ENCODE peak calls at places on chromosomes 16 and 17, in seven cellular contexts. P, I, G, B, U, O and Q are unnamed samples.
A peak's percentile ranks its signal among the peaks of the same experiment; 100 is the strongest.

GRCh38 chr17:56045907-56046306 is 107.4 kb upstream of the ANKFN1 start:
- DNase-seq in U (no peak), P (no peak), O (no peak), G (no peak), B (no peak), I (no peak), Q (no peak)

GRCh38 chr17:32626371-32626770 is 139.6 kb downstream of the CDK5R1 start:
- DNase-seq in B (no peak), U (no peak), O (no peak), I (no peak), P (no peak), G (no peak), Q (no peak)

GRCh38 chr17:32901743-32902142 is 24.8 kb upstream of the MYO1D start:
- DNase-seq in G (no peak), U (no peak), B (no peak), O (no peak), I (no peak), P (no peak), Q (no peak)

GRCh38 chr17:80938556-80938955 is 53.1 kb upstream of the CHMP6 start:
- DNase-seq in P (no peak), B (peak; percentile 74), O (no peak), I (no peak), G (no peak), U (no peak), Q (no peak)

GRCh38 chr16:85309656-85310587 is 197.7 kb upstream of the CIBAR2 start:
- DNase-seq in G (peak; percentile 83), U (peak; percentile 83), B (no peak), O (peak; percentile 48), I (no peak), P (no peak), Q (no peak)

GRCh38 chr16:85327731-85328664 is 215.7 kb upstream of the CIBAR2 start:
- DNase-seq in B (no peak), O (no peak), G (peak; percentile 77), U (peak; percentile 61), P (no peak), I (peak; percentile 86), Q (peak; percentile 52)

GRCh38 chr16:86952769-86953168 is 364.4 kb downstream of the C16orf95 start:
- DNase-seq in B (no peak), O (no peak), U (no peak), I (no peak), G (no peak), P (no peak), Q (no peak)

GRCh38 chr17:65593092-65593869 is 31.8 kb upstream of the AXIN2 start:
- DNase-seq in U (no peak), G (no peak), B (no peak), I (no peak), P (no peak), O (no peak), Q (no peak)

GRCh38 chr16:609316-609715 is 19.4 kb downstream of the RAB40C start:
- DNase-seq in G (no peak), O (no peak), I (no peak), U (no peak), P (no peak), B (no peak), Q (no peak)

GRCh38 chr16:65121870-65122723 is at the start of gene CDH11:
- DNase-seq in I (peak; percentile 83), G (peak; percentile 60), U (peak; percentile 34), B (no peak), P (no peak), O (peak; percentile 60), Q (peak; percentile 51)

GRCh38 chr16:803751-804075 is 3.2 kb upstream of the GNG13 start:
- DNase-seq in G (no peak), O (no peak), U (no peak), B (no peak), P (no peak), I (no peak), Q (no peak)

GRCh38 chr16:28538733-28539596 is at the start of gene NUPR1:
- DNase-seq in P (no peak), B (no peak), G (peak; percentile 97), I (no peak), O (peak; percentile 93), U (no peak), Q (no peak)

GRCh38 chr16:66137853-66138252 is 228.6 kb upstream of the CDH5 start:
- DNase-seq in O (no peak), I (no peak), B (no peak), G (no peak), P (no peak), U (no peak), Q (no peak)

GRCh38 chr16:592518-593306 is 2.8 kb downstream of the RAB40C start:
- DNase-seq in P (no peak), I (no peak), B (no peak), G (peak; percentile 69), O (no peak), U (peak; percentile 82), Q (no peak)

GRCh38 chr17:65104973-65105372 is 32.2 kb upstream of the RGS9 start:
- DNase-seq in P (no peak), B (no peak), U (no peak), G (no peak), I (no peak), O (no peak), Q (no peak)

GRCh38 chr17:64355536-64356303 is 34.9 kb downstream of the PECAM1 start:
- DNase-seq in B (no peak), I (no peak), O (no peak), P (no peak), G (no peak), U (no peak), Q (no peak)

GRCh38 chr17:78172284-78173024 is 4.1 kb downstream of the SYNGR2 start:
- DNase-seq in G (peak; percentile 39), U (no peak), I (peak; percentile 87), B (no peak), P (no peak), O (peak; percentile 56), Q (no peak)

GRCh38 chr16:15950167-15950854 is 895 bp downstream of the ABCC1 start:
- DNase-seq in U (peak; percentile 66), G (peak; percentile 65), I (peak; percentile 48), B (peak; percentile 70), P (peak; percentile 15), O (no peak), Q (peak; percentile 46)

GRCh38 chr16:52563767-52564611 is 17.0 kb upstream of the TOX3 start:
- DNase-seq in O (no peak), P (no peak), U (no peak), B (no peak), G (no peak), I (no peak), Q (no peak)

GRCh38 chr16:67526149-67526732 is 2.4 kb upstream of the RIPOR1 start:
- DNase-seq in O (no peak), G (no peak), P (no peak), I (no peak), B (no peak), U (no peak), Q (no peak)

GRCh38 chr17:80116923-80117380 is 15.6 kb downstream of the GAA start:
- DNase-seq in P (no peak), U (peak; percentile 8), G (peak; percentile 2), B (no peak), I (no peak), O (no peak), Q (no peak)

GRCh38 chr17:77608431-77608830 is 350.1 kb upstream of the TNRC6C start:
- DNase-seq in P (no peak), G (no peak), U (no peak), I (no peak), O (no peak), B (no peak), Q (no peak)

GRCh38 chr17:59530561-59530960 is 34.8 kb upstream of the DHX40 start:
- DNase-seq in U (no peak), G (no peak), I (no peak), O (no peak), P (no peak), B (no peak), Q (no peak)

GRCh38 chr17:59527931-59528330 is 37.5 kb upstream of the DHX40 start:
- DNase-seq in O (no peak), G (no peak), U (no peak), B (no peak), I (no peak), P (no peak), Q (no peak)

GRCh38 chr17:59527325-59527917 is 38.0 kb upstream of the DHX40 start:
- DNase-seq in B (no peak), U (no peak), I (no peak), O (no peak), P (no peak), G (no peak), Q (peak; percentile 22)

GRCh38 chr17:59521465-59522126 is 43.8 kb upstream of the DHX40 start:
- DNase-seq in O (peak; percentile 25), I (peak; percentile 70), P (peak; percentile 15), U (peak; percentile 76), B (peak; percentile 49), G (peak; percentile 82), Q (peak; percentile 76)

GRCh38 chr17:59525668-59526067 is 39.7 kb upstream of the DHX40 start:
- DNase-seq in U (no peak), I (no peak), B (no peak), O (no peak), P (no peak), G (no peak), Q (no peak)
- H3K36me3 ChIP-seq in U (no peaks in the 10 kb centered on the region), I (no peaks in the 10 kb centered on the region), B (no peaks in the 10 kb centered on the region), O (no peaks in the 10 kb centered on the region), P (no peaks in the 10 kb centered on the region), G (no peaks in the 10 kb centered on the region), Q (no peaks in the 10 kb centered on the region)

GRCh38 chr17:19380551-19381284 is 2.4 kb downstream of the MAPK7 start:
- DNase-seq in O (no peak), B (no peak), P (no peak), G (no peak), I (no peak), U (no peak), Q (no peak)
- H3K36me3 ChIP-seq in O (peaks cover 47% of the 10 kb centered on the region), B (peaks cover 10% of the 10 kb centered on the region), P (peaks cover 8% of the 10 kb centered on the region), G (no peaks in the 10 kb centered on the region), I (peaks cover 33% of the 10 kb centered on the region), U (peaks cover 71% of the 10 kb centered on the region), Q (peaks cover 6% of the 10 kb centered on the region)

GRCh38 chr17:82470065-82470464 is 11.5 kb downstream of the NARF start:
- DNase-seq in U (no peak), G (no peak), B (no peak), P (no peak), I (no peak), O (no peak), Q (no peak)
- H3K36me3 ChIP-seq in U (peaks cover 94% of the 10 kb centered on the region), G (peaks cover 3% of the 10 kb centered on the region), B (peaks cover 56% of the 10 kb centered on the region), P (peaks cover 19% of the 10 kb centered on the region), I (peaks cover 69% of the 10 kb centered on the region), O (peaks cover 97% of the 10 kb centered on the region), Q (peaks cover 50% of the 10 kb centered on the region)

GRCh38 chr17:83193336-83194188 is 114.2 kb downstream of the METRNL start:
- DNase-seq in I (no peak), B (no peak), O (peak; percentile 16), G (peak; percentile 14), P (no peak), U (no peak), Q (no peak)

GRCh38 chr17:83190601-83191387 is 111.4 kb downstream of the METRNL start:
- DNase-seq in B (no peak), P (no peak), O (no peak), U (peak; percentile 6), G (no peak), I (no peak), Q (no peak)

GRCh38 chr17:83191388-83192160 is 112.2 kb downstream of the METRNL start:
- DNase-seq in B (no peak), G (no peak), O (no peak), U (peak; percentile 7), I (no peak), P (no peak), Q (no peak)

GRCh38 chr17:83194189-83194565 is 114.8 kb downstream of the METRNL start:
- DNase-seq in I (no peak), P (no peak), B (no peak), G (peak; percentile 13), O (no peak), U (no peak), Q (no peak)

GRCh38 chr17:83192161-83192788 is 112.9 kb downstream of the METRNL start:
- DNase-seq in P (no peak), I (no peak), B (no peak), U (peak; percentile 13), G (peak; percentile 45), O (peak; percentile 16), Q (no peak)
- H3K36me3 ChIP-seq in P (no peaks in the 10 kb centered on the region), I (no peaks in the 10 kb centered on the region), B (no peaks in the 10 kb centered on the region), U (no peaks in the 10 kb centered on the region), G (no peaks in the 10 kb centered on the region), O (no peaks in the 10 kb centered on the region), Q (no peaks in the 10 kb centered on the region)